ENCODE peak calls at places on chromosomes 6 and 20, in nine cellular contexts. U is pancreas; P is heart right ventricle; G is CD8-positive, alpha-beta memory T cell; B is neuronal stem cell; E is cardiac muscle cell; V is H1; D is stomach; T is vagina. C is an unnamed sample. For H3K27me3, the result is how much of the 10 kb centered on the place peaks cover.

GRCh38 chr6:10416863-10417641 is 2.2 kb upstream of the TFAP2A start:
- DNase-seq in U (no peak), P (no peak), G (no peak), B (no peak), E (no peak), V (peak), D (no peak), T (no peak), C (no peak)

GRCh38 chr6:111256646-111257045 is 169.3 kb downstream of the SLC16A10 start:
- DNase-seq in U (no peak), P (no peak), G (no peak), B (no peak), E (no peak), V (no peak), D (no peak), T (no peak), C (no peak)

GRCh38 chr6:168725821-168726220 is 284.8 kb downstream of the SMOC2 start:
- DNase-seq in U (no peak), P (no peak), G (no peak), B (no peak), E (no peak), V (no peak), D (no peak), T (no peak), C (no peak)

GRCh38 chr6:4359108-4359710 is 223.8 kb upstream of the ECI2 start:
- DNase-seq in U (no peak), P (no peak), G (no peak), B (no peak), E (no peak), V (no peak), D (peak), T (no peak), C (no peak)

GRCh38 chr20:58138395-58138794 is 90.1 kb downstream of the ANKRD60 start:
- DNase-seq in U (no peak), P (no peak), G (no peak), B (no peak), E (no peak), V (no peak), D (no peak), T (peak), C (peak)

GRCh38 chr6:20367716-20368485 is 33.8 kb upstream of the E2F3 start:
- DNase-seq in U (no peak), P (no peak), G (no peak), B (no peak), E (no peak), V (no peak), D (no peak), T (no peak), C (no peak)

GRCh38 chr6:135905604-135906300 is 54.3 kb downstream of the PDE7B start:
- DNase-seq in U (no peak), P (no peak), G (no peak), B (no peak), E (no peak), V (no peak), D (no peak), T (no peak), C (no peak)

GRCh38 chr20:49656304-49656703 is 57.4 kb downstream of the B4GALT5 start:
- DNase-seq in U (peak), P (no peak), G (no peak), B (no peak), E (no peak), V (no peak), D (no peak), T (no peak), C (no peak)

GRCh38 chr6:27138837-27139752 is 108.4 kb upstream of the PRSS16 start:
- DNase-seq in U (no peak), P (peak), G (peak), B (peak), E (peak), V (peak), D (peak), T (no peak), C (no peak)

GRCh38 chr20:7866279-7866678 is 74.0 kb downstream of the HAO1 start:
- DNase-seq in U (peak), P (no peak), G (no peak), B (no peak), E (no peak), V (no peak), D (no peak), T (no peak), C (no peak)

GRCh38 chr6:21603516-21603952 is 10.0 kb downstream of the SOX4 start:
- DNase-seq in U (no peak), P (no peak), G (no peak), B (no peak), E (no peak), V (no peak), D (no peak), T (no peak), C (no peak)

GRCh38 chr6:80789912-80790635 is 683.6 kb downstream of the BCKDHB start:
- DNase-seq in U (no peak), P (no peak), G (no peak), B (no peak), E (no peak), V (no peak), D (no peak), T (no peak), C (no peak)

GRCh38 chr6:27582928-27583725 is 110.2 kb upstream of the ZNF184 start:
- DNase-seq in U (no peak), P (no peak), G (no peak), B (no peak), E (peak), V (peak), D (no peak), T (no peak), C (no peak)

GRCh38 chr6:150004783-150005717 is 20.3 kb downstream of the RAET1L start:
- DNase-seq in U (peak), P (peak), G (peak), B (peak), E (peak), V (peak), D (peak), T (peak), C (peak)

GRCh38 chr20:63108247-63108646 is 101.5 kb upstream of the BHLHE23 start:
- DNase-seq in U (no peak), P (no peak), G (no peak), B (no peak), E (no peak), V (no peak), D (no peak), T (no peak), C (no peak)

DNA sequence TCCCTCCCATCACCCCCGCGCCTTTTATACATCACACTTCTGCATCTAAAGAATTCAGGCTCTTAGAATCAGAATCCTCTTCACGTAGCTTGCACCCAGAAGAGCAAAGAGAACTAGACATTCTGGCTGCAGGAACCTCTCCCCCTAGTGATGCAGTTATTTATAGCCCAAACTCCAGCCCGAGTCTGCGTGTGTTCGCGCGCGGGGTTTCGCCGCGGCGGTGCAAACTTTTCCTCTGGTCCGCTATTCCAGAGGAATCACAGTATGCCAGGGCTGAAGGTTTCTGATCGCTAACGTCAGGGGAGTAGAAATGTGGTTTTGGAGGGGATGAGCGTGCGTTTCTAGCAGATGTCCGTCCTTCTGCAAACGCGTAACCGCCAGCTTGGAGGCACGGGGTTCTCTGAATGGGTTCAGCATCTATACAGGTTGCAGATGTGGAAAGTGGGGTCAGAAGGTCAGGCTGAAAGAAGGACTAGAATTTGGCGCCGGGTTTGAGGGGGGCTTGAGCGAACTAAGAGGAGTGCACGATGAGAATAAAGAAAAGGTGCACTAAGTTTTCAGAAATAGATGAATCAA is 1.9 kb downstream of the EPHA7 start:
- DNase-seq in U (no peak), P (peak), G (no peak), B (peak), E (peak), V (no peak), D (no peak), T (no peak), C (no peak)
- H3K27me3 ChIP-seq in U (under half), P (under half), G (under half), B (under half), E (under half), V (under half), D (half or more), T (under half), C (under half)

DNA sequence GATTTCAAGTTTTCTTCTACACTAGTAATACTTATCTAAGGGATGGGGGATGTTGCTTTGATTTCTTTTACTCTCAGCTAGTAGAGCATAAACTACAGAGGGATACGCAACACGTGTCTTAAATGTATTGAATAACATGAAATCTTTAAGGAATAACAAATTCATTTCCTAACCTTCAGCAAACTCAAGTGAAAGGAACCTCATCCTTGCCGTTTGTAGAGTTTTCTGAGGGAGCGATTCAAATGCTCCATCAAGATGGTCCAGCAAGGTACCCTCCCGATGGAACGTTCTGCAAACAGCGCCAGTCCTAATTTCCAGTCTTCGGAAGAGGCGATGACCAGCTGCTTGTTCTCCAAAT is 95.4 kb upstream of the RIN2 start:
- DNase-seq in U (no peak), P (no peak), G (no peak), B (no peak), E (no peak), V (no peak), D (no peak), T (no peak), C (no peak)
- H3K27me3 ChIP-seq in U (under half), P (under half), G (under half), B (under half), E (under half), V (under half), D (under half), T (under half), C (under half)

GRCh38 chr6:1379026-1379809 is 10.2 kb upstream of the FOXF2 start:
- DNase-seq in U (no peak), P (no peak), G (no peak), B (peak), E (no peak), V (no peak), D (no peak), T (peak), C (no peak)
- H3K27me3 ChIP-seq in U (under half), P (half or more), G (under half), B (half or more), E (half or more), V (half or more), D (half or more), T (under half), C (half or more)

GRCh38 chr6:40342674-40343230 is 244.4 kb downstream of the LRFN2 start:
- DNase-seq in U (peak), P (no peak), G (no peak), B (no peak), E (no peak), V (no peak), D (peak), T (peak), C (peak)

GRCh38 chr6:40340196-40340595 is 247.0 kb downstream of the LRFN2 start:
- DNase-seq in U (no peak), P (no peak), G (no peak), B (no peak), E (no peak), V (no peak), D (no peak), T (no peak), C (no peak)

GRCh38 chr6:40343318-40343886 is 243.8 kb downstream of the LRFN2 start:
- DNase-seq in U (no peak), P (no peak), G (no peak), B (no peak), E (no peak), V (peak), D (peak), T (no peak), C (peak)

GRCh38 chr6:40340957-40341356 is 246.2 kb downstream of the LRFN2 start:
- DNase-seq in U (no peak), P (no peak), G (no peak), B (no peak), E (no peak), V (no peak), D (no peak), T (no peak), C (no peak)

DNA sequence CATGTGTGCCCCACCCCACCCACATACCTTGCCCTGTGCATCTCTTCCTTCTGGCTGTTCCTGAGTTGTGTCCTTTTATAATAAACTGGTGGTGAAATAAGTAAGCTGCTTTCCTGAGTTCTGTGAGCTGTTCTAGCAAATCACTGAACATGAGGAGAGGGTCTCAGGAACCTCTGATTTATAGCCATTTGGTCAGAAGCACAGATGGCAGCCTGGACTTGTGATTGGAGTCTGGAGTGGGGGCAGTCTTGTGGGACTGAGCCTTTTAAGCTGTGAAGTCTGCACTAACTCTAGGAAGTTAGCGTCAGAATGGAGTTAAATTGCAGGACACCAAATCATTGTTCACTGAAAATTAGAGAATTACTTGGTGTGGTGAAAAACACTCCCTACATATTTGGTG is 245.4 kb downstream of the LRFN2 start:
- DNase-seq in U (no peak), P (no peak), G (no peak), B (no peak), E (no peak), V (no peak), D (no peak), T (no peak), C (no peak)
- H3K27me3 ChIP-seq in U (under half), P (under half), G (under half), B (under half), E (under half), V (under half), D (under half), T (under half), C (under half)

GRCh38 chr20:46285072-46285471 is 23.2 kb downstream of the CDH22 start:
- DNase-seq in U (no peak), P (no peak), G (no peak), B (no peak), E (no peak), V (no peak), D (no peak), T (no peak), C (no peak)
- H3K27me3 ChIP-seq in U (under half), P (under half), G (under half), B (half or more), E (under half), V (under half), D (half or more), T (under half), C (half or more)

DNA sequence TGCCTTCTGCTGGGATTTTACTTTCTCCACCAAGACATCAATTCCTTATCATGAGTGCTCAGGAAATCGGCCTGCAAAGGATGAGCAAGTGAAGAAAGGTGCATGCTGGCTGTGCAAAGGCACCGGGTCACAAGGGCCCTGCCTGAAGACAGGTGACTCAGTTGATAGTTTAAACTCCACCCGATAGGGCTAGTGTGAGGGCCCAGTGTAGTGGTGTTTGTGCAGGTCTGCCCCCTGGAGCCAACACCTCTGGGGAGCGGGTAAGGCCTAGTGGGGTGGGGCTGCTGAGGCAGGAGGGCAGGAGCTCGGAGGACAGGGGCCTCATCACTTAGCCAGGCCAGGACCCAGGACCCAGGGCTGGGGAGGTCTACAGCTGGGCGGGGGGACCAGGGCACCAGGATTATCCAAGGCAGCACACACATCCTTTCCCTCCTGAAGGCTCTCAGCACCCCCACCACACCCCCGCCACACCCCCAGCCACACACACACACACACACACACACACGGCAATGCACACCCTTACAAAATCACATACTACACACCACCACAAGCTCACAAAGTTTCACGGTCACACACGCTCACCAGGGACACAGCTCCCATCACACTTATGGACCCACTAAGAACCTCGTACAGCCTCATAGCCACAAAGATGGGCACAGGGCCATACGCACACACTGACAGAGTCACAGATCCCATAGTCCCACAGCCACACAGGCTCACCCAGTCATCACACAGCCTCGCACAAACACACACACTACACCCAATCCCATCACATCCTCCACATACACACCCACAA is 75.4 kb downstream of the GRM4 start:
- DNase-seq in U (no peak), P (no peak), G (no peak), B (no peak), E (no peak), V (no peak), D (no peak), T (no peak), C (no peak)
- H3K27me3 ChIP-seq in U (under half), P (under half), G (under half), B (under half), E (under half), V (under half), D (half or more), T (under half), C (under half)

DNA sequence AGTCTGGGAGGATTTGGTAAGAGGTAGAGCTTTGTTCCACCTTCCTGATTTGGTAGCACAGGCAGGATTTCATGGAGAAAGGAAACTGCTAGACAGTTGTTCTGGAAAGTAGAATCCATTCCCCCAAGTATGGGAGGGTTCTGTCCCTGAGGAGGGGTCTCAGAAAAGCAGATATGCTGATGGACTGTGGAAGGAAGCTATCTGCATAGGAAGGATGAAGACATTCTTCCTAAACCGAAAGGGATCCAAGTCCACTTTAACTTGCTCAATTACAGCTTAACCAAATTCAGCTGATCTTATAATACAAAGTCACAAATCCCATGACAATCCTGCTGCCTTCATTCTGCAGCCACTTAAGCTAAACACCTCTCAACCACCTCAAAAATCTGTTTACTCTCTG is 2.6 kb downstream of the MAN1A1 start:
- DNase-seq in U (no peak), P (no peak), G (no peak), B (no peak), E (no peak), V (no peak), D (no peak), T (no peak), C (no peak)
- H3K27me3 ChIP-seq in U (under half), P (under half), G (under half), B (under half), E (under half), V (under half), D (under half), T (under half), C (under half)

GRCh38 chr20:4443016-4443415 is 278.7 kb upstream of the PRND start:
- DNase-seq in U (no peak), P (no peak), G (no peak), B (no peak), E (peak), V (no peak), D (no peak), T (no peak), C (no peak)
- H3K27me3 ChIP-seq in U (under half), P (under half), G (under half), B (under half), E (under half), V (under half), D (under half), T (under half), C (under half)

DNA sequence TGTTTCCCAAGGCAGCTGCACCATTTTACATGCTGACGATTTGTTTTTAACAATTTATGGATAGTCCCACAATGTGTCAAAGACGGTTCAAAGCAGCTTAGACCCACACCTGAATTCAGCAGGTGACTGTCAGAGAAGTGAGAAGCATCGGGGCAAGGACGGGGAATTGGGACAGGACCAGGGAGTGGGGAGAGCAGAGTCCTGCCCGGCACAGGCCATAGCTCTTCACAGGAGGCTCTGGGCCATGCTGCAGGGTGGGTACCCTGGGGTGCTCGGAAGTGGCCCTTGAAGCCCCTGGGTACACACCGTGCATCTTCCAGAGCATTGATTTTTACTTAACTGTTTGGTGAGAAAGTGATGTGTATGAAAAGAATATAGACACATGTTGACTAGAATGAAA is 33.2 kb upstream of the PHACTR3 start:
- DNase-seq in U (no peak), P (no peak), G (no peak), B (no peak), E (no peak), V (no peak), D (no peak), T (no peak), C (no peak)
- H3K27me3 ChIP-seq in U (under half), P (under half), G (under half), B (under half), E (under half), V (under half), D (half or more), T (under half), C (under half)

GRCh38 chr6:142300758-142301251 is 1.0 kb upstream of the ADGRG6 start:
- DNase-seq in U (peak), P (peak), G (no peak), B (peak), E (peak), V (no peak), D (peak), T (no peak), C (no peak)
- H3K27me3 ChIP-seq in U (under half), P (under half), G (under half), B (under half), E (under half), V (under half), D (under half), T (under half), C (under half)